ENCODE peak calls at places on chromosomes 12 and 14, in five cellular contexts. Y is neural progenitor cell, H is IMR-90, P is DND-41, B is fibroblast of lung. R is an unnamed sample.

GRCh38 chr12:108019862-108020261 is 109.2 kb upstream of the WSCD2 start:
- DNase-seq in Y (no peak), H (no peak), P (no peak), B (no peak), R (no peak)

GRCh38 chr12:130463818-130464663 is 126.4 kb downstream of the PIWIL1 start:
- DNase-seq in P (peak), H (no peak), B (no peak), Y (no peak), R (no peak)

GRCh38 chr12:25436206-25436912 is 116.7 kb downstream of the LMNTD1 start:
- DNase-seq in Y (peak), B (peak), P (peak), H (peak), R (peak)

GRCh38 chr12:6070472-6071257 is 53.8 kb downstream of the VWF start:
- DNase-seq in H (no peak), P (no peak), Y (no peak), B (no peak), R (no peak)

GRCh38 chr12:131190965-131191364 is 237.3 kb downstream of the ADGRD1 start:
- DNase-seq in H (no peak), B (no peak), P (no peak), Y (no peak), R (no peak)

GRCh38 chr14:57389646-57390036 is 745 bp upstream of the NAA30 start:
- DNase-seq in Y (no peak), P (no peak), H (no peak), B (no peak), R (no peak)

GRCh38 chr14:72644758-72645489 is 249.0 kb downstream of the DPF3 start:
- DNase-seq in Y (no peak), B (no peak), H (peak), P (no peak), R (no peak)

GRCh38 chr12:91177380-91177779 is 5.2 kb downstream of the DCN start:
- DNase-seq in B (no peak), Y (no peak), P (no peak), H (peak), R (no peak)

GRCh38 chr12:90909069-90909676 is 45.8 kb downstream of the CCER1 start:
- DNase-seq in P (peak), H (peak), Y (peak), B (peak), R (peak)

GRCh38 chr12:41485203-41485602 is 297.1 kb downstream of the PDZRN4 start:
- DNase-seq in B (no peak), H (no peak), P (no peak), Y (no peak), R (no peak)

GRCh38 chr12:109264095-109264942 is 44.8 kb downstream of the FOXN4 start:
- DNase-seq in P (peak), H (peak), B (peak), Y (peak), R (peak)

GRCh38 chr12:89671469-89671868 is 37.2 kb downstream of the ATP2B1 start:
- DNase-seq in B (peak), P (no peak), H (peak), Y (peak), R (no peak)

GRCh38 chr14:68585690-68586089 is 207.2 kb downstream of the ZFP36L1 start:
- DNase-seq in B (no peak), P (no peak), Y (peak), H (peak), R (no peak)

GRCh38 chr14:54652890-54653201 is 85.9 kb downstream of the SAMD4A start:
- DNase-seq in P (no peak), H (no peak), B (no peak), Y (no peak), R (no peak)

GRCh38 chr12:100163416-100164152 is 20.9 kb upstream of the BLTP3B start:
- DNase-seq in P (peak), B (peak), H (peak), Y (peak), R (peak)

GRCh38 chr12:68335462-68335861 is 3.3 kb upstream of the MDM1 start:
- DNase-seq in P (no peak), B (no peak), Y (no peak), H (no peak), R (no peak)
- H2AFZ ChIP-seq in P (no peak), B (no peak), Y (peak), H (no peak), R (peak)

GRCh38 chr12:19546611-19547162 is 107.4 kb downstream of the AEBP2 start:
- DNase-seq in P (no peak), Y (no peak), H (peak), B (peak), R (no peak)

GRCh38 chr12:19546027-19546426 is 106.7 kb downstream of the AEBP2 start:
- DNase-seq in H (no peak), P (no peak), Y (no peak), B (peak), R (no peak)

GRCh38 chr12:19544351-19544750 is 105.1 kb downstream of the AEBP2 start:
- DNase-seq in B (no peak), Y (no peak), H (no peak), P (no peak), R (no peak)

GRCh38 chr12:19550626-19551025 is 111.3 kb downstream of the AEBP2 start:
- DNase-seq in H (no peak), P (no peak), B (no peak), Y (no peak), R (no peak)

DNA sequence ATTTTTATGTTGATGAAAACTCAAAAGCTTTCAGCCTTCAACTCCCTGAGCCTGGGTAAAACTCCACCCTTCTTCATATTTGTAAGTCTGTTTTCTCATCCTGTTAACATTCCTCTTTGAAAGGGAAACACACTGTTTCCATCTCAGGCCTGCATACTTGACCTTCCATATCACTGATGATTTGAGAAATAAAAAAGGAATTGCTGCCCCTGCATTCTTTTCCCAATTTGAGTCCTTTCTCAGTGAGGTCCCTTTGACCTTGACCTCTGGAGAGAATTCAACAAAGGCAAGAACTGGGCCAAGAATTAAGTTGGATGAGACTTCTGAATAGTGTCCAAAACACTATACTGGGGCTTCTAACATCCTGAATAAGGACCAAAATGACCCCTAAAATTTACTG is 108.0 kb downstream of the AEBP2 start:
- DNase-seq in Y (no peak), P (no peak), B (peak), H (peak), R (no peak)
- H3K9ac ChIP-seq in Y (no peak), P (no peak), B (no peak), H (no peak), R (no peak)

DNA sequence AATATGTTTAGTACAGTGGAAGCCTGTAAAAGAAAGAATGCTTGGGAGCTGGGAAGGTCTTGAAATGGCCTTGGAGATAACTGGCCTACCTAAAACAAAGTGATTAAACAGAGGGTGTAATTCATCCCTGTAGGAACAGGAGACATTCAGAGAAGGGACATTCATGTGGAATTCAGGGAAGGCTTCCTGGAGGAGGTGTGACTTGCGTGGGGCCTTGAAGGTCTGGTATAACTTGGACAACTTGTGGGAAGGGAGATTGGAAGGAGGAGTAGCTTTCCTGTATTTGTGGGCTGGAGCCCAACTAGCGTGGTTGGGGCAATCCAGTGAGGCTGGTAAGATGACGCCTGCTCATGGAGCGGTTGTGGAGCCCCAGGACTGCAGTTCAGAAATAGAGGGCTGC is 156.4 kb downstream of the AACS start:
- DNase-seq in B (no peak), Y (no peak), P (no peak), H (no peak), R (no peak)
- H3K4me2 ChIP-seq in B (no peak), Y (no peak), P (no peak), H (no peak), R (no peak)

GRCh38 chr14:105015242-105015641 is 5.6 kb downstream of the CDCA4 start:
- DNase-seq in B (no peak), P (no peak), Y (no peak), H (no peak), R (no peak)
- H2AFZ ChIP-seq in B (no peak), P (no peak), Y (no peak), H (peak), R (no peak)

GRCh38 chr12:115571027-115571426 is 706.5 kb downstream of the MED13L start:
- DNase-seq in Y (no peak), P (no peak), H (no peak), B (no peak), R (no peak)
- H3K9ac ChIP-seq in Y (no peak), P (no peak), H (no peak), B (no peak), R (no peak)

GRCh38 chr14:74658535-74659130 is 46.6 kb upstream of the LTBP2 start:
- DNase-seq in P (no peak), H (peak), Y (no peak), B (peak), R (no peak)

GRCh38 chr14:74653386-74654138 is 41.5 kb upstream of the LTBP2 start:
- DNase-seq in H (no peak), B (no peak), P (no peak), Y (peak), R (no peak)

GRCh38 chr14:74656964-74657363 is 44.9 kb upstream of the LTBP2 start:
- DNase-seq in Y (no peak), P (no peak), B (no peak), H (no peak), R (no peak)

GRCh38 chr14:74654931-74655330 is 42.9 kb upstream of the LTBP2 start:
- DNase-seq in P (no peak), Y (no peak), H (no peak), B (no peak), R (no peak)

DNA sequence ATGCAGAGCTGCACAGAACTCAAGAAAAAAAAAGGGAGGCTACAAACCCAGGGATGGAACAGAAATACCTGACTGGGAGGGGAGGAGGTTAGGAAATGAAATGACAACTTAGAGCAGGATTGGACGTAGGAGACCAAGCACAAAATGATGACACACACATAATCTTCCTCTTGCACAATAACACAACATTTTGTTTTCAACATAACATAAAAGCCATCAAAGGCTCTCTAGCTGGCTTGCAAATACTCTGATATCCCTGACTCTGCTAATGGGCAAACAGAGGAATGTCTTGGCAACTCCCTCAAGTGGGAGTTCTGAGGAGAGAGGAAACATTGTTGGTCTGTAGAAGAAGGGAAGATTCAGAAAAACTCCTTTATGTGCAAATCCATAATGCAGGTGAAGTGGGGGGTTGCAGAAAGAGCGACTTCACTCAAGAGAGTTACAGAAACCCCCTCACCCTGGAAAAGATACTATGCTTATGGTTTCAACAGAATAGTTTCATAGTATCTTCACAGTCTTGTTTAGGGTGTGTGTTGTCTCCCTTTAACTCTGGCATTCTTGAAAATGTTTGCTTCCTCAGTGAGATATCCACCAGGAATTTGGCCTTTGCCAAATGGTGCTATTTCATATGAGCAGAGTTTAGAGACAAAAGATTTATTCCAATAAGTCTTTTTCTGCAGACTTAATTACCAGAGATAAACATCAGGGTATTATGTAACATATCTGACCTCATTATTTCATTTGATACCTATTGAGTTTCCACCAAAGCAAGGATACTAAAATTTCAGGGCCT is 43.8 kb upstream of the LTBP2 start:
- DNase-seq in B (peak), P (no peak), H (peak), Y (no peak), R (no peak)
- H3K4me2 ChIP-seq in B (peak), P (no peak), H (peak), Y (no peak), R (no peak)

GRCh38 chr14:89955022-89955414 is 488 bp upstream of the EFCAB11 start:
- DNase-seq in Y (no peak), B (no peak), H (no peak), P (no peak), R (no peak)

GRCh38 chr14:89955418-89956293 is at the start of gene TDP1:
- DNase-seq in P (peak), B (peak), H (peak), Y (peak), R (peak)

GRCh38 chr14:89954045-89955021 is at the start of gene EFCAB11:
- DNase-seq in H (peak), P (peak), Y (peak), B (peak), R (peak)

GRCh38 chr14:89952581-89952980 is 1.9 kb downstream of the EFCAB11 start:
- DNase-seq in Y (no peak), B (no peak), H (no peak), P (no peak), R (no peak)

GRCh38 chr14:89953602-89954001 is 928 bp downstream of the EFCAB11 start:
- DNase-seq in H (no peak), B (no peak), P (no peak), Y (no peak), R (no peak)
- H2AFZ ChIP-seq in H (no peak), B (no peak), P (no peak), Y (no peak), R (peak)

DNA sequence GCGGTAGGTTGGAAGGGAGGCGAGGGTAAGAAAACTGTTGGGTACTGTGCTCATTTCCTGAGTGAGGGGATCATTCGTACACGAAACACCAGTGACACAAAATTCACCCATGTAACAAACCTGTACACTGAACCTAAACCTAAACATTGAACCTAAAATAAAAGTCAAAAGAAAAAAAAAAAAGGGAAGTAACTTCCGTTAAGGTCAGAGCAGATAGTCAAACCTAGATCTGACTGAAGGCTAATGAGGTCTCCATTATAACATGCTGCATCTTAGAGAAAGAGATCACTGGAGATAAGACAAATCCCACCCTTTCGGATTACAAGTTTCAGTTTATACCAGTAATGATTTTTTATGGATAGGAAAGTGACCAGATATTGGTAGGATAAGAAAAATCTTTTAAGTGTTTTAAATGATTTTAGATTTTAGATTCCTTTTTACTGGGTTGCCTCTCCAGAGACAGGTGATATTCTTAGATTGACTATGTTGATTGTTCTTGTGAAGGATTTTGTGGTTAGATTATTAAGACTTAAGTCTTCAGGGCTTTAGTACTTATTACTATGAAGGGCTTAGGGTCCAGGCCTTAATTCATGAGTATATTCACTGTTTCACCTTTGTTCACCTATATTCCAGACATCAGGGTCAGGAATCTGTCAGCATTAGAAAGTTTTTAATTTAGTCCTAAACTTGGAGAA is 11.2 kb upstream of the NCKAP1L start:
- DNase-seq in B (no peak), Y (no peak), P (no peak), H (no peak), R (no peak)
- H3K9ac ChIP-seq in B (no peak), Y (no peak), P (no peak), H (no peak), R (no peak)